ENCODE peak calls at places on chromosomes 16 and 17, in six cellular contexts. Z is breast epithelium, S is HFFc6, O is WTC11, X is lower leg skin, C is fibroblast of mammary gland. W is an unnamed sample.
A peak's percentile ranks its signal among the peaks of the same experiment; 100 is the strongest.

GRCh38 chr16:56350491-56351405 is 74.6 kb downstream of the AMFR start:
- DNase-seq in X (no peak), Z (no peak), O (peak; percentile 8), C (no peak), S (no peak), W (no peak)

GRCh38 chr16:72739577-72739976 is 308.4 kb downstream of the ZFHX3 start:
- DNase-seq in Z (no peak), O (no peak), S (peak; percentile 76), C (peak; percentile 14), X (no peak), W (no peak)

GRCh38 chr17:72913315-72913714 is 179.2 kb downstream of the SLC39A11 start:
- DNase-seq in Z (no peak), S (no peak), O (no peak), C (no peak), X (no peak), W (no peak)

GRCh38 chr17:82237746-82238561 is 9.1 kb downstream of the SLC16A3 start:
- DNase-seq in X (no peak), Z (no peak), O (no peak), S (no peak), C (no peak), W (no peak)

GRCh38 chr17:48835971-48836370 is 5.1 kb downstream of the CALCOCO2 start:
- DNase-seq in C (no peak), O (no peak), X (no peak), Z (no peak), S (no peak), W (no peak)

GRCh38 chr17:29238133-29238850 is 8.4 kb upstream of the CRYBA1 start:
- DNase-seq in X (peak; percentile 24), C (peak; percentile 82), Z (no peak), S (peak; percentile 74), O (no peak), W (no peak)

GRCh38 chr17:46968224-46968834 is 10.7 kb downstream of the RPRML start:
- DNase-seq in C (peak; percentile 21), X (no peak), Z (no peak), O (no peak), S (no peak), W (no peak)

GRCh38 chr17:35245196-35245486 is 2.3 kb downstream of the SLFN5 start:
- DNase-seq in Z (no peak), S (peak; percentile 92), X (no peak), C (peak; percentile 92), O (no peak), W (no peak)

GRCh38 chr16:28985206-28985605 is 354 bp downstream of the LAT start:
- DNase-seq in O (no peak), X (no peak), Z (no peak), S (no peak), C (no peak), W (no peak)

GRCh38 chr17:17151962-17152361 is 54.2 kb downstream of the PLD6 start:
- DNase-seq in O (no peak), C (peak; percentile 96), Z (peak; percentile 79), S (peak; percentile 95), X (peak; percentile 82), W (no peak)

GRCh38 chr17:72733619-72734282 is 358.7 kb downstream of the SLC39A11 start:
- DNase-seq in O (no peak), Z (no peak), S (no peak), C (no peak), X (no peak), W (no peak)

GRCh38 chr17:7393613-7394451 is 493 bp downstream of the PLSCR3 start:
- DNase-seq in O (peak; percentile 73), Z (no peak), X (no peak), C (no peak), S (no peak), W (no peak)

GRCh38 chr17:79045830-79046500 is 22.0 kb downstream of the C1QTNF1 start:
- DNase-seq in O (peak; percentile 84), C (peak; percentile 73), S (peak; percentile 50), Z (no peak), X (no peak), W (peak; percentile 85)

GRCh38 chr17:15436399-15437369 is 30.7 kb downstream of the CDRT4 start:
- DNase-seq in X (peak; percentile 51), O (peak; percentile 59), Z (no peak), S (no peak), C (peak; percentile 85), W (no peak)

DNA sequence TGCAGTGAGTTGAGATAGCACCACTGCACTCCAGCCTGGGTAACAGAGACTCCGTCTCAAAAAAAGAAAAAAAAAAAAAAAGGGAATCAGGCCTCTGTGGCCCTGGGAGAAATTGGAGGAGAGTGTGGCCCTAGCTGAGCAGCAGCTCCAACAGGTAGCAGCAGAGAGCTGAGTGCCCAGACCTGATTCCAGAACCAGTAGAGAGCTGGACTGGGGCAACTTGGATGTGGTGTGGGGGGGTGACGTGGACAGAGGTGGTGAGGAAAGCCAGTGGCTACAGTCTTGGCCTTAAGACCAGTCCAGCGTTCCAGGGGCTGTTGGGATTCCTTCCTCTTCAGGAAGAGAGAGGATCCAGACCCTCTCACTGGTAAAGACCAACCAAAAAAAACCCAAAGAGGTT is 1.7 kb downstream of the HSPB9 start:
- DNase-seq in C (no peak), Z (no peak), O (no peak), S (no peak), X (no peak), W (no peak)
- TF ChIP-seq CTCF in C (peak; percentile 3), Z (no peak), O (no peak), S (no peak), X (no peak), W (no peak)

GRCh38 chr17:50887705-50888245 is 21.6 kb upstream of the TOB1 start:
- DNase-seq in O (no peak), S (no peak), Z (peak; percentile 66), C (no peak), X (no peak), W (no peak)

GRCh38 chr17:50882851-50883250 is 16.7 kb upstream of the TOB1 start:
- DNase-seq in O (no peak), S (peak; percentile 78), C (peak; percentile 67), X (no peak), Z (no peak), W (no peak)

GRCh38 chr17:50884354-50885311 is 18.5 kb upstream of the TOB1 start:
- DNase-seq in Z (no peak), C (no peak), O (no peak), S (no peak), X (no peak), W (no peak)

GRCh38 chr17:50881182-50881581 is 15.0 kb upstream of the TOB1 start:
- DNase-seq in O (no peak), C (no peak), Z (no peak), S (no peak), X (no peak), W (no peak)

DNA sequence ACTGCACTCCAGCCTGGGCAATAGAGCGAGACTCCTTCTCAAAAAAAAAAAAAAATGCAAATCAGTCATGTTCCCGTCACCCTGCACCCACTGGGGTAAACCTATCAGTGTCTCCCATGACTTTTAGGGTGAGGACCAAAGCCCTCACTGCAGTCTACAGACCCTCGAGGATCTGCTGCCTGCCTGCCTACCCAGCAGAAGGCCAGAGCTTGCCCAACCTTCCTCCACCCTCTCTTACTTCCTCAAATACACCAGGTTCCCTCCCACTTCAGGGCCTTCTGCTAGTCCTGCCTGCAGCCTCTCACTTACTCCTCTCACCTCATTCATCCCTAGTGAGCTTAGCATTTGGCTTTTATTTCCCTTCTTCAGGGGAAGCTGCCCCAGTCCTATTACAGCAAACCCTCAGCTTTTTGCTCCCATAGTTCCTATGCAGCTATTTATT is 17.7 kb upstream of the TOB1 start:
- DNase-seq in S (no peak), C (no peak), X (no peak), O (no peak), Z (no peak), W (no peak)
- TF ChIP-seq CTCF in S (no peak), C (no peak), X (no peak), O (no peak), Z (no peak), W (no peak)

GRCh38 chr17:67821871-67822367 is 3.4 kb upstream of the BPTF start:
- DNase-seq in Z (no peak), C (no peak), O (no peak), S (no peak), X (no peak), W (no peak)

GRCh38 chr17:67830440-67830839 is 5.1 kb downstream of the BPTF start:
- DNase-seq in O (no peak), X (no peak), Z (no peak), S (no peak), C (no peak), W (no peak)

GRCh38 chr17:67829331-67829730 is 4.0 kb downstream of the BPTF start:
- DNase-seq in X (no peak), C (no peak), O (no peak), S (no peak), Z (no peak), W (no peak)

GRCh38 chr17:67819722-67820121 is 5.6 kb upstream of the BPTF start:
- DNase-seq in C (no peak), S (no peak), O (no peak), X (no peak), Z (no peak), W (no peak)

DNA sequence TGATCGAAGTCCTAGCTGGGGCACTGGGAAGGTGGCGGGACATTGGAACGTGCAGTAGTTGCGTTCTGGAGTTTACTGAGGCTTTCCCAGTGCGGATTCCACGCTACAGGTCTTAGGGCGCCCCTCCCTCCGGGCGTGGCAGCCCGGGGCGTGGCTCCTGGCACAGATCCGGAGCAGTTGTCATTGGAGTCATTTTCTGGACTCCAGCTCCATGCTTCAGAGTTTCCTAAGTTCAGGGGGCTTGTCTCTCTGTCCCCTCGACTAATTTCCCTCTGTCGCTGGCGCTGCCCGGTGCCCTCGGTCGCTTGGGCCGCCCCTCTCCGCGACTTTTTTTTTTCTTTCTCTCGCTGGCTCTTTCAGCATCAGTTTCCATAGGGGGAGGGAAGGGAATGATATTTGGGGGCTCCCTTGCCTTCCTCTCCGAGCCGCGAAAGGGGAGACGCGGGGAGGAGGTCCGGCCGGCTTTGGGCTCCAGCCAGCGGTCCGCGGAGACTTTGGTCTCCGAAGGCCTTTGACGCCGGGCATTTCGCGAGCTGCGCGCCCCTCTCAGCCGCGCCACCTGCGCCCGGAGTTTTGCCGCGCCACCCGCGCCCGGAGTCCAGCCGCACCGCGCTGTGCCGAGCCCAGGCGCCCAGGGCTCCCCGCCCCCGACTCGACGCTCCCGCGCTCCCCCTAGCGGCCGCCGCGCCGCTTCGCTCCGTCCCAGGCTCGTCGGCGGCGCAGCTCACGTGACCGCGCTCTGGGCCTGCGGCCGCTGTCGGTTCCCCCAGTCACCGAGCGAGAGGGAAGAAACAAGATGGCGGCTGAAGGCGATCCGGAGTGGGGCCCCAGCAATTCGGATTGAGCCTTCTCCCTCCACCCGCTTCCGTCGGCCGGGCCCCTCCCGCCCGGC is at the start of gene BPTF:
- DNase-seq in S (peak; percentile 85), O (peak; percentile 91), Z (peak; percentile 83), X (peak; percentile 85), C (peak; percentile 84), W (peak; percentile 96)
- TF ChIP-seq CTCF in S (peak; percentile 97), O (peak; percentile 94), Z (peak; percentile 98), X (no peak), C (peak; percentile 41), W (peak; percentile 94)

GRCh38 chr16:89455692-89456091 is 34.7 kb downstream of the ANKRD11 start:
- DNase-seq in X (no peak), Z (no peak), O (no peak), S (no peak), C (no peak), W (no peak)

GRCh38 chr16:89452925-89453324 is 37.4 kb downstream of the ANKRD11 start:
- DNase-seq in Z (no peak), O (no peak), C (no peak), S (no peak), X (no peak), W (no peak)

GRCh38 chr16:89455178-89455577 is 35.2 kb downstream of the ANKRD11 start:
- DNase-seq in O (no peak), X (no peak), Z (no peak), C (no peak), S (no peak), W (no peak)

GRCh38 chr16:89452241-89452640 is 38.1 kb downstream of the ANKRD11 start:
- DNase-seq in X (no peak), O (no peak), S (no peak), C (no peak), Z (no peak), W (no peak)

GRCh38 chr16:89453662-89454321 is 36.6 kb downstream of the ANKRD11 start:
- DNase-seq in C (peak; percentile 49), Z (no peak), S (no peak), O (no peak), X (no peak), W (no peak)
- TF ChIP-seq CTCF in C (peak; percentile 38), Z (no peak), S (peak; percentile 57), O (peak; percentile 22), X (no peak), W (no peak)

W was measured in mesothelial cell of epicardium.